ENCODE peak calls at places on chromosome 1, in seven cellular contexts. C is CD8-positive, alpha-beta T cell; W is NCI-H2081; X is T follicular helper cell; S is activated T-cell treated with anti-CD3 and anti-CD28 coated beads, Interleukin-2, amount 50 U/mL, for 24 hours; K is T-helper 2 cell; N is neural progenitor cell. Z is an unnamed sample.

GRCh38 chr1:60223370-60223652 is 149.7 kb upstream of the C1orf87 start:
- DNase-seq in N (no peak), K (no peak), C (no peak), S (no peak), X (no peak), W (no peak), Z (no peak)

GRCh38 chr1:15423355-15424077 is 13.8 kb downstream of the EFHD2 start:
- DNase-seq in X (no peak), K (no peak), N (no peak), S (no peak), C (no peak), W (no peak), Z (peak; percentile 89)

GRCh38 chr1:14165289-14165867 is 433.1 kb upstream of the KAZN start:
- DNase-seq in S (no peak), C (no peak), W (no peak), N (no peak), X (no peak), K (no peak), Z (no peak)

GRCh38 chr1:208513799-208514198 is 269.6 kb upstream of the PLXNA2 start:
- DNase-seq in X (no peak), S (no peak), W (no peak), N (no peak), K (no peak), C (no peak), Z (no peak)

GRCh38 chr1:203402609-203403337 is 51.9 kb upstream of the FMOD start:
- DNase-seq in X (no peak), N (no peak), K (no peak), C (no peak), W (no peak), S (no peak), Z (no peak)

GRCh38 chr1:39250460-39251240 is 46.2 kb downstream of the MACF1 start:
- DNase-seq in K (no peak), C (no peak), N (no peak), X (no peak), S (no peak), W (no peak), Z (no peak)

GRCh38 chr1:100539836-100540536 is 2.0 kb downstream of the GPR88 start:
- DNase-seq in C (no peak), K (no peak), W (no peak), S (no peak), N (peak; percentile 67), X (no peak), Z (peak; percentile 62)

GRCh38 chr1:6300342-6301141 is 39.6 kb upstream of the GPR153 start:
- DNase-seq in W (no peak), K (no peak), S (no peak), X (no peak), N (no peak), C (no peak), Z (no peak)

GRCh38 chr1:56496158-56496557 is 83.2 kb downstream of the PLPP3 start:
- DNase-seq in N (no peak), K (no peak), C (no peak), X (no peak), W (no peak), S (no peak), Z (no peak)

GRCh38 chr1:212477014-212477679 is 44.4 kb downstream of the NENF start:
- DNase-seq in X (peak; percentile 55), N (peak; percentile 90), K (no peak), C (peak; percentile 50), W (peak; percentile 92), S (peak; percentile 81), Z (peak; percentile 96)

GRCh38 chr1:209577346-209577745 is 6.2 kb upstream of the CAMK1G start:
- DNase-seq in C (no peak), S (no peak), X (no peak), N (no peak), W (no peak), K (no peak), Z (no peak)

GRCh38 chr1:176692988-176693696 is 230.2 kb downstream of the PAPPA2 start:
- DNase-seq in W (no peak), S (no peak), C (no peak), X (no peak), N (no peak), K (no peak), Z (no peak)